ENCODE peak calls at places on chromosomes 1 and 21, in seven cellular contexts. H, Y, S, V, Z, I and N are unnamed samples.

GRCh38 chr1:226661965-226662364 is 77.1 kb downstream of the ITPKB start:
- DNase-seq in S (no peak), H (no peak), I (no peak), Y (no peak), Z (no peak), V (no peak), N (no peak)

GRCh38 chr1:205435904-205436573 is 14.2 kb upstream of the LEMD1 start:
- DNase-seq in Y (no peak), Z (no peak), V (no peak), H (no peak), I (no peak), S (no peak), N (no peak)

GRCh38 chr1:203692565-203693470 is 66.2 kb downstream of the ATP2B4 start:
- DNase-seq in V (peak; percentile 82), I (peak; percentile 80), Y (peak; percentile 74), Z (peak; percentile 97), S (peak; percentile 96), H (no peak), N (peak; percentile 76)

GRCh38 chr1:55696181-55696580 is 481.0 kb upstream of the USP24 start:
- DNase-seq in S (peak; percentile 97), I (no peak), Y (peak; percentile 11), H (no peak), Z (peak; percentile 80), V (no peak), N (no peak)

GRCh38 chr21:45001134-45002095 is 61.6 kb downstream of the SLX9 start:
- DNase-seq in H (no peak), Z (peak; percentile 96), V (no peak), S (peak; percentile 70), Y (peak; percentile 64), I (peak; percentile 73), N (no peak)

GRCh38 chr1:194225781-194226180 is 1039.4 kb upstream of the B3GALT2 start:
- DNase-seq in V (no peak), H (peak; percentile 11), Z (no peak), I (no peak), S (peak; percentile 1), Y (no peak), N (no peak)

GRCh38 chr1:212635141-212635601 is 26.6 kb downstream of the ATF3 start:
- DNase-seq in S (peak; percentile 47), Y (no peak), H (peak; percentile 32), I (no peak), V (no peak), Z (no peak), N (no peak)

GRCh38 chr1:8574985-8575384 is 242.5 kb downstream of the RERE start:
- DNase-seq in H (no peak), V (no peak), Z (no peak), S (no peak), I (peak; percentile 17), Y (no peak), N (no peak)

GRCh38 chr21:32329776-32330175 is 31.1 kb downstream of the MRAP start:
- DNase-seq in Z (no peak), H (no peak), S (peak; percentile 72), I (no peak), Y (no peak), V (no peak), N (no peak)

GRCh38 chr21:29211205-29211604 is 80.8 kb downstream of the MAP3K7CL start:
- DNase-seq in V (no peak), I (no peak), Y (no peak), S (no peak), H (no peak), Z (no peak), N (no peak)

GRCh38 chr1:234866007-234866866 is 256.3 kb upstream of the IRF2BP2 start:
- DNase-seq in S (peak; percentile 88), Y (no peak), V (peak; percentile 46), H (no peak), I (peak; percentile 82), Z (peak; percentile 77), N (no peak)

GRCh38 chr1:162070825-162071224 is 1.3 kb downstream of the NOS1AP start:
- DNase-seq in S (no peak), H (no peak), Z (no peak), Y (no peak), V (peak; percentile 20), I (no peak), N (no peak)

GRCh38 chr1:9685833-9686232 is 34.3 kb downstream of the PIK3CD start:
- DNase-seq in Y (no peak), H (no peak), S (no peak), I (no peak), Z (no peak), V (no peak), N (no peak)

GRCh38 chr1:46431695-46432094 is 37.6 kb downstream of the FAAH start:
- DNase-seq in S (no peak), Y (no peak), H (no peak), V (no peak), Z (no peak), I (no peak), N (no peak)

GRCh38 chr1:182786223-182787001 is 3.2 kb upstream of the NPL start:
- DNase-seq in H (peak; percentile 39), V (peak; percentile 53), S (peak; percentile 60), Y (no peak), Z (peak; percentile 77), I (peak; percentile 24), N (no peak)

GRCh38 chr1:8913457-8913856 is 32.2 kb upstream of the CA6 start:
- DNase-seq in H (no peak), Y (no peak), I (no peak), V (no peak), Z (no peak), S (no peak), N (no peak)

GRCh38 chr1:7646164-7646563 is 124.9 kb upstream of the VAMP3 start:
- DNase-seq in I (no peak), H (no peak), Z (no peak), Y (no peak), V (no peak), S (no peak), N (no peak)

GRCh38 chr21:34808569-34809204 is 139.9 kb downstream of the CLIC6 start:
- DNase-seq in Z (no peak), S (peak; percentile 90), I (no peak), H (no peak), V (no peak), Y (no peak), N (peak; percentile 56)

GRCh38 chr1:182789138-182790076 is at the start of gene NPL:
- DNase-seq in H (peak; percentile 89), Z (peak; percentile 87), Y (peak; percentile 27), I (peak; percentile 75), V (peak; percentile 83), S (peak; percentile 73), N (no peak)

GRCh38 chr1:27934818-27935549 is at the start of gene SMPDL3B:
- DNase-seq in I (peak; percentile 81), Y (no peak), V (peak; percentile 74), H (no peak), S (peak; percentile 19), Z (no peak), N (peak; percentile 35)

GRCh38 chr1:165543651-165544452 is at the start of gene LRRC52:
- DNase-seq in Y (no peak), H (no peak), V (peak; percentile 80), I (peak; percentile 8), S (no peak), Z (peak; percentile 68), N (no peak)

GRCh38 chr1:83497563-83497962 is 501.4 kb downstream of the TTLL7 start:
- DNase-seq in S (no peak), Z (no peak), Y (no peak), H (no peak), V (no peak), I (no peak), N (no peak)
- TF ChIP-seq CTCF in S (no peak), Z (no peak), Y (no peak), H (peak; percentile 34), V (no peak), I (peak; percentile 31), N (peak; percentile 23)

DNA sequence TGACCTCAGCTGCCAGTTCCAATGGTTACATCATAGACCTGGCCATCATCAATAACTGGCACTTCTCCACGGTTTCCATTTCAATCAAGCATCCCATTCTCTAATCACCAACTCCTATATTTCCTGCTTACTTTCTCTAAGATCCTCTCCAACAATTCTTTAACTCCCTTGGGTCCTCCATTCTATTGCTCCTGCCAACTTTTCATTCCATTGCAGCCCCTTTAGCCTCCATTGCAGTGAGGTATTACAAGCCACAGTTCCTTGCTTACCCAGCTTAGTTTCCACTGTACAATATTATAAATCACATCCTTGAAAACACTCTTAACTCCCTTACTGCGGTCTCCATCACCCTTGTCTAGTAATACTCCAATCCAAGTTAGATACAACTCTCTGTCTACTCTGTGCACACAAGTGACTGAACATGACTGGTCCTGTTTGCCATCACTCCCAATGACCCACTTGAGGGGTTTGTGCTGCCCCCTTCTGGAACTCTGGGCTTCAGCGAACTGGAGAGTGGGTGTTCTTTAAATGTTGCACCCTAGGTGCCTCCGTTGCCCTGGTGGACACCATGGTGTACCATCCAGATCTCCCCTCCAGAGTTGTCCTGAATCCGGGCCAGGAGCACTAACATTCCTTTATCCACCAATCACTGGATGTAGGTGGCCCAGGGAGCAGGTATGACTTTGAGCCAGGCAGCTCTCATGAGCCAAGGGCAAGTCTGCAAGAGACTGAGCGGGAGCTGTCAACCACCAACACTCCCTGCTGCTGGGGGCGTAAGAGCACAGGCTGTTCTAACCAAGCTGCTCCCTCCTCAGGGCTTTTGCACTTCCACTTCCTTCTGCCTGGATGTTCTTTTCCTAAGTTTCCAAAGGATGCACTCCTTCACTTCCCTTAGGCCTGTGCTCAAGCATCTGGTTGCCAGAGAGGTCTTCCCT is 3.7 kb upstream of the FNDC7 start:
- DNase-seq in Y (no peak), Z (no peak), H (no peak), I (no peak), S (no peak), V (no peak), N (no peak)
- TF ChIP-seq CTCF in Y (no peak), Z (no peak), H (peak; percentile 23), I (no peak), S (no peak), V (no peak), N (no peak)

GRCh38 chr1:108199231-108199657 is 899 bp downstream of the SLC25A24 start:
- DNase-seq in S (peak; percentile 50), V (no peak), Z (no peak), I (peak; percentile 24), Y (no peak), H (no peak), N (peak; percentile 19)

GRCh38 chr1:108201682-108202081 is 1.5 kb upstream of the SLC25A24 start:
- DNase-seq in Y (no peak), I (no peak), Z (no peak), H (no peak), S (no peak), V (no peak), N (no peak)

GRCh38 chr1:108199781-108200626 is at the start of gene SLC25A24:
- DNase-seq in H (peak; percentile 72), S (peak; percentile 79), I (peak; percentile 90), Y (peak; percentile 25), Z (peak; percentile 88), V (peak; percentile 82), N (peak; percentile 28)

GRCh38 chr1:108200627-108201106 is 524 bp upstream of the SLC25A24 start:
- DNase-seq in S (peak; percentile 88), Y (peak; percentile 6), Z (peak; percentile 71), V (peak; percentile 44), I (peak; percentile 42), H (peak; percentile 26), N (peak; percentile 50)
- TF ChIP-seq CTCF in S (peak; percentile 21), Y (no peak), Z (peak; percentile 20), V (no peak), I (peak; percentile 59), H (peak; percentile 17), N (peak; percentile 31)

DNA sequence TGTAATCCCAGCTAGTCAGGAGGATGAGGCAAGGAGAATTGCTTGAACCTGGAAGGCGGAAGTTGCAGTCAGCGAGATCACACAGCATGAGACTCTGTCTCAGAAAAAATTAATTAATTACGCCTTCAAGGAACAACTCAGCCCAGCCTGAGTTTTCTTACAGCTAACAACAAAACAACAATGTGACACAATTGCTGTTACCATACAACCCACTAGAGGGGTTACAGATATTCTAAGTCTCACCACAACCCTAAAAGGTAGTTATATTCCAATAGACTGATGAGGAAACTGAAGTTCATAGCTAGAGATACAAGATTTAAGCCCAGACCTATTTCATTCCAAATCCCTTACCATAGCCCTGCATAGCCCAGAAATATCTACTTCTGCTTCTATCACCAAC is 2.9 kb upstream of the LRRC8C start:
- DNase-seq in S (no peak), V (no peak), Y (no peak), I (no peak), Z (no peak), H (no peak), N (no peak)
- TF ChIP-seq CTCF in S (no peak), V (no peak), Y (no peak), I (no peak), Z (no peak), H (no peak), N (no peak)